ENCODE peak calls at places on chromosomes 3 and 15, in nine cellular contexts. G is brain microvascular endothelial cell; U is RWPE2; Z is GM12878; P is vagina; S is tibial artery; D is dorsolateral prefrontal cortex; O is CD8-positive, alpha-beta T cell; C is cardiac muscle cell. Q is an unnamed sample.

GRCh38 chr3:196165850-196166249 is 45.4 kb downstream of the ZDHHC19 start:
- DNase-seq in G (no peak), U (no peak), Z (no peak), P (no peak), S (no peak), D (no peak), O (no peak), C (no peak), Q (no peak)

GRCh38 chr3:15356186-15356585 is 23.8 kb upstream of the SH3BP5 start:
- DNase-seq in G (peak; percentile 13), U (no peak), Z (no peak), P (no peak), S (no peak), D (no peak), O (no peak), C (no peak), Q (no peak)

GRCh38 chr3:75059120-75059519 is 444.7 kb upstream of the CNTN3 start:
- DNase-seq in G (no peak), U (no peak), Z (no peak), P (no peak), S (no peak), D (no peak), O (no peak), C (no peak), Q (no peak)

GRCh38 chr3:16378415-16378814 is 113.4 kb downstream of the OXNAD1 start:
- DNase-seq in G (no peak), U (no peak), Z (no peak), P (no peak), S (no peak), D (no peak), O (no peak), C (no peak), Q (no peak)

GRCh38 chr15:98835889-98836288 is 171.7 kb downstream of the PGPEP1L start:
- DNase-seq in G (no peak), U (no peak), Z (no peak), P (no peak), S (no peak), D (no peak), O (no peak), C (no peak), Q (no peak)

GRCh38 chr3:127408684-127409420 is 121.0 kb upstream of the PRR20G start:
- DNase-seq in G (no peak), U (peak; percentile 38), Z (no peak), P (peak; percentile 94), S (peak; percentile 45), D (no peak), O (no peak), C (no peak), Q (no peak)

GRCh38 chr3:16433701-16434151 is 79.8 kb downstream of the RFTN1 start:
- DNase-seq in G (no peak), U (no peak), Z (peak; percentile 74), P (no peak), S (no peak), D (no peak), O (no peak), C (no peak), Q (no peak)

GRCh38 chr3:55676643-55677042 is 189.5 kb upstream of the WNT5A start:
- DNase-seq in G (no peak), U (no peak), Z (no peak), P (no peak), S (no peak), D (no peak), O (no peak), C (no peak), Q (no peak)

GRCh38 chr3:171898192-171898591 is 55.0 kb downstream of the TMEM212 start:
- DNase-seq in G (no peak), U (no peak), Z (no peak), P (no peak), S (no peak), D (no peak), O (no peak), C (no peak), Q (no peak)

GRCh38 chr3:183536238-183536880 is 19.1 kb downstream of the KLHL6 start:
- DNase-seq in G (no peak), U (no peak), Z (peak; percentile 82), P (no peak), S (no peak), D (no peak), O (no peak), C (no peak), Q (no peak)

GRCh38 chr3:186360779-186361178 is 1.3 kb downstream of the DGKG start:
- DNase-seq in G (no peak), U (no peak), Z (no peak), P (no peak), S (peak; percentile 71), D (peak; percentile 36), O (no peak), C (no peak), Q (no peak)

GRCh38 chr3:186361612-186362408 is at the start of gene DGKG:
- DNase-seq in G (no peak), U (no peak), Z (no peak), P (peak; percentile 79), S (peak; percentile 90), D (peak; percentile 71), O (no peak), C (peak; percentile 9), Q (no peak)

GRCh38 chr3:186362409-186362757 is 349 bp upstream of the DGKG start:
- DNase-seq in G (no peak), U (no peak), Z (no peak), P (no peak), S (no peak), D (no peak), O (no peak), C (no peak), Q (no peak)

GRCh38 chr3:186362988-186363387 is 954 bp upstream of the DGKG start:
- DNase-seq in G (no peak), U (no peak), Z (no peak), P (no peak), S (no peak), D (no peak), O (no peak), C (no peak), Q (no peak)

GRCh38 chr3:186361246-186361611 is 805 bp downstream of the DGKG start:
- DNase-seq in G (no peak), U (no peak), Z (no peak), P (peak; percentile 67), S (no peak), D (no peak), O (no peak), C (no peak), Q (no peak)
- TF ChIP-seq CTCF in G (no peak), U (no peak), Z (no peak), P (no peak), S (no peak), D (no peak), O (no peak), C (no peak), Q (no peak)

DNA sequence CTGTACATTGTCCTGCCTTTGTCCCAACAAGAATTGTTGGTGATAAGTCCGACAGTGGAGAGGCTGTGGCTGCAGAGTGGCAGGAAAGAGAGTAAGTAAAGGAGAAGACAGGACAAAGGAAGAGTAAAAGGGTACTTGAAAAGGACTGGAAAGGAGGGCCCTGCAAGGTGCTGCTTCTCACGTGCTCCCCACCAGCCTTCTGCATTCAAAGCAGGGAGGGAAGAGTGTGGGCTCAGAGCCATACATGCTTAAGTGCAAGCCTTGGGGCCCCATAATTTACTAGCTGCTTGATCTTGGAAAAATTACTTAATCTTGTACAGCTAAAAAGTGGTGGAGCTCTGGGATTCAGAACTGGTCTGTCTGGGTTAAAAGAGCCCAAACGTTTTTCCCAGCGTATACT is 29.9 kb downstream of the MME start:
- DNase-seq in G (no peak), U (no peak), Z (no peak), P (no peak), S (no peak), D (no peak), O (no peak), C (no peak), Q (no peak)
- H3K4me3 ChIP-seq in G (no peak overlapping the region), U (no peak overlapping the region), Z (no peak overlapping the region), P (no peak overlapping the region), S (no peak overlapping the region), D (no peak overlapping the region), O (no peak overlapping the region), C (no peak overlapping the region), Q (no peak overlapping the region)

DNA sequence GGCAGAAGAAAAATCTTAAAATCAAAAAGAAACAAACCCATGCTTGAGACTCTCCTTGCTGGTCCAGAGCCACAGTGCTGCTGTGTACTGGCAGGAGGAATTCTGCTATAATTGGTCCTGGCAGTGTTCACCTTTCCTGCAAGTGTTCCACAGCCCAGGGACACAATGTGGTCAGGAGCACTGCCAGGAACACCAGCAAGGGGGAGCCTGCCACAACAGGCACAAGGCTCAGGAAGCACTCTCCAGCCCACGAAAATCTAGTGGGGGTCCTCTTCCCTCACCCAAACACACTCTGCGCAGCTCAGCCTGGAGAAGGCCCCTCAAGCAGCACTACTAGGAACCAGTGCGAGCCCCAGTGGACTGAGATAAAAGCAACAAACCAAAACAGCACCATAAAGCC is 92.9 kb downstream of the UBE3A start:
- DNase-seq in G (peak; percentile 11), U (no peak), Z (no peak), P (no peak), S (peak; percentile 69), D (peak; percentile 12), O (no peak), C (peak; percentile 52), Q (no peak)
- TF ChIP-seq CTCF in G (peak; percentile 60), U (peak; percentile 44), Z (no peak), P (no peak), S (peak; percentile 34), D (no peak), O (no peak), C (peak; percentile 36), Q (peak; percentile 21)

DNA sequence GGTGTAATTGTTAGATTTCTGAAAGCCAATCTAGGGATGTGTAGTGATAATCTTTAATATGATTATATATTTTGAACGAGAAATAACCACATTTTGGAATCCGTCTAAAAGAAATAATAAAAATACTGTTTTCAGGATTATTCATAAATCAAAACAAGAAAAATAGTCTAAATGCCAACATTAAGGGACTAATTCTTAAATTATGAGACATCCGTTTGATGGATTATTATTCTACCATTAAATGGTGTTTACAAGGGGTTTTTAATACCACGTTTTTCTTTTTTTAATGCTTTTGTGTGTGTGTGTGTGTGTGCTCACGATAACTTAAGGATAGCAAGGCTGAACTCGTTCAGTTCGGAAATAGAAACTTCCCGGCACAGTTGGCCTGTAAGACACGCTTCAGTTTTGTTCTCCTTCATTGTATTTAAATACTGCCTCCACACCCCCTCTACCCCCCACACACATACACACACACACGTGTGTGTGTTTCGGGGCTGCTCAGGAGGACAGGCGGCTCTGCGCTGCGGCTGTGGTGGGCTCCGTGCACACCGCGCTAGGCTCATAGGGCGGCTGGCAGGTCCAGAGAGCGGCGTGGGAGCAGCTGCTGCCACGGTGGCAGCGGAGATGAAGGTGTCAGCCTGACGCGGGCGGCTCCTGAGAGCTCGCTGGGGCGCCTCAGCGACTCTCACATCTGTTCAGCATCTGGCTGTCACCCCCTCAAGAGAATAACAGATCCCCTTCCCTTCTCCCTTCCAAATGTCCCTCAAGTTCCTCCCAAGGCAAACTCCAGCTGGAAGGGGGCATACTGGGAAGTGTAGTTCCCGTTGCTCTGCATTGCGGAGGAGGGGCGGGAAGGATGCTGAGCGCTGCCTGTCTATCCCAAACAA is 23.0 kb upstream of the ANP32A start:
- DNase-seq in G (peak; percentile 1), U (no peak), Z (no peak), P (no peak), S (no peak), D (peak; percentile 6), O (peak; percentile 29), C (peak; percentile 27), Q (no peak)
- H3K4me3 ChIP-seq in G (peak overlapping the region; percentile 50), U (peak overlapping the region; percentile 5), Z (no peak overlapping the region), P (peak overlapping the region; percentile 21), S (peak overlapping the region; percentile 41), D (peak overlapping the region; percentile 61), O (no peak overlapping the region), C (peak overlapping the region; percentile 21), Q (peak overlapping the region; percentile 40)